ENCODE peak calls at places on chromosomes 4 and X, in eight cellular contexts. V, L, Y, F, M, R, G and E are unnamed samples.
A peak's percentile ranks its signal among the peaks of the same experiment; 100 is the strongest.

GRCh38 chrX:64580605-64581004 is 185.4 kb upstream of the MTMR8 start:
- ATAC-seq in G (no peak), M (no peak), R (no peak), Y (no peak), L (no peak), V (no peak), F (no peak), E (no peak)

GRCh38 chrX:85611926-85612325 is 232.5 kb upstream of the POF1B start:
- ATAC-seq in M (no peak), F (no peak), V (no peak), Y (no peak), R (no peak), G (no peak), L (no peak), E (no peak)

GRCh38 chr4:180811556-180811955 is 1431.6 kb upstream of the TENM3 start:
- ATAC-seq in M (no peak), V (no peak), Y (no peak), F (no peak), L (no peak), R (no peak), G (no peak), E (no peak)

GRCh38 chr4:48944659-48945290 is 38.2 kb upstream of the OCIAD2 start:
- ATAC-seq in R (peak; percentile 49), Y (no peak), F (no peak), M (no peak), G (no peak), L (no peak), V (peak; percentile 84), E (peak; percentile 65)

GRCh38 chr4:7068279-7068842 is 497 bp upstream of the GRPEL1 start:
- ATAC-seq in F (no peak), Y (no peak), G (peak; percentile 89), L (no peak), V (no peak), R (no peak), M (no peak), E (no peak)

GRCh38 chr4:109969909-109970308 is 57.2 kb downstream of the EGF start:
- ATAC-seq in V (no peak), R (no peak), G (no peak), F (no peak), Y (no peak), L (no peak), M (no peak), E (no peak)

GRCh38 chr4:85825937-85826678 is 351.2 kb downstream of the ARHGAP24 start:
- ATAC-seq in L (peak; percentile 73), Y (peak; percentile 65), F (no peak), V (no peak), M (peak; percentile 48), R (peak; percentile 76), G (peak; percentile 70), E (no peak)

GRCh38 chr4:174256277-174256713 is 27.2 kb downstream of the FBXO8 start:
- ATAC-seq in Y (no peak), F (no peak), R (no peak), M (peak; percentile 48), G (no peak), V (no peak), L (no peak), E (no peak)

GRCh38 chr4:83851261-83852084 is 315.6 kb downstream of the GPAT3 start:
- ATAC-seq in V (no peak), Y (no peak), L (peak; percentile 47), M (no peak), R (no peak), G (peak; percentile 71), F (no peak), E (no peak)

GRCh38 chrX:78388663-78389062 is 61.3 kb upstream of the CYSLTR1 start:
- ATAC-seq in V (no peak), F (no peak), M (no peak), G (no peak), Y (no peak), R (no peak), L (no peak), E (no peak)

GRCh38 chr4:119037709-119038463 is 97.7 kb upstream of the MYOZ2 start:
- ATAC-seq in R (no peak), Y (no peak), V (no peak), F (no peak), L (no peak), M (no peak), G (no peak), E (no peak)

GRCh38 chr4:98930311-98930865 is 1.5 kb upstream of the EIF4E start:
- ATAC-seq in M (no peak), G (no peak), V (no peak), Y (no peak), R (no peak), L (no peak), F (no peak), E (peak; percentile 35)

GRCh38 chrX:126137899-126138298 is 28.2 kb downstream of the DCAF12L2 start:
- ATAC-seq in G (no peak), M (no peak), L (no peak), F (no peak), V (no peak), R (no peak), Y (no peak), E (no peak)